ENCODE peak calls at places on chromosome 18, in seven cellular contexts. K is neural progenitor cell; R is small intestine; X is CD4-positive, CD25-positive, alpha-beta regulatory T cell; A is CD4-positive, alpha-beta memory T cell; I is lung; M is MM.1S. C is an unnamed sample.

GRCh38 chr18:45723921-45724320 is at the start of gene SLC14A1:
- DNase-seq in R (no peak), M (no peak), A (no peak), I (no peak), K (no peak), X (no peak), C (no peak)

GRCh38 chr18:58054041-58054733 is 10.2 kb downstream of the NEDD4L start:
- DNase-seq in R (no peak), K (peak; percentile 29), A (no peak), M (peak; percentile 41), X (no peak), I (peak; percentile 56), C (no peak)

GRCh38 chr18:32470136-32470712 is 458 bp downstream of the GAREM1 start:
- DNase-seq in A (no peak), R (peak; percentile 34), X (peak; percentile 8), M (peak; percentile 29), K (peak; percentile 69), I (peak; percentile 35), C (no peak)

GRCh38 chr18:60893331-60894114 is 439.7 kb upstream of the CDH20 start:
- DNase-seq in X (no peak), K (no peak), I (no peak), A (no peak), M (no peak), R (peak; percentile 67), C (no peak)

GRCh38 chr18:9631814-9632496 is 17.6 kb upstream of the PPP4R1 start:
- DNase-seq in A (no peak), I (no peak), M (no peak), K (no peak), X (no peak), R (no peak), C (no peak)

GRCh38 chr18:477565-477964 is 22.9 kb downstream of the COLEC12 start:
- DNase-seq in R (no peak), A (no peak), X (no peak), K (no peak), I (no peak), M (peak; percentile 64), C (no peak)

GRCh38 chr18:46950064-46950656 is 32.8 kb downstream of the KATNAL2 start:
- DNase-seq in K (peak; percentile 56), R (no peak), A (peak; percentile 3), X (no peak), I (no peak), M (peak; percentile 27), C (no peak)

GRCh38 chr18:8416212-8417019 is 192.8 kb upstream of the RAB12 start:
- DNase-seq in K (no peak), X (no peak), M (no peak), I (no peak), A (no peak), R (no peak), C (no peak)

GRCh38 chr18:41624461-41624860 is 330.6 kb upstream of the PIK3C3 start:
- DNase-seq in X (no peak), M (no peak), I (no peak), K (no peak), R (no peak), A (no peak), C (no peak)

GRCh38 chr18:49619792-49620191 is 57.9 kb downstream of the LIPG start:
- DNase-seq in K (no peak), M (no peak), I (no peak), R (no peak), X (no peak), A (no peak), C (no peak)

GRCh38 chr18:32937007-32937540 is 164.3 kb upstream of the KLHL14 start:
- DNase-seq in M (no peak), I (no peak), X (no peak), R (no peak), A (no peak), K (peak; percentile 15), C (no peak)

GRCh38 chr18:9742588-9743131 is 34.6 kb downstream of the RAB31 start:
- DNase-seq in R (no peak), M (no peak), A (no peak), I (no peak), X (no peak), K (no peak), C (no peak)

GRCh38 chr18:848062-848795 is 36.2 kb upstream of the YES1 start:
- DNase-seq in X (no peak), R (peak; percentile 97), I (no peak), A (no peak), M (no peak), K (no peak), C (no peak)

GRCh38 chr18:59140287-59140885 is 702 bp downstream of the SEC11C start:
- DNase-seq in R (peak; percentile 32), A (no peak), I (no peak), M (peak; percentile 20), K (peak; percentile 64), X (no peak), C (no peak)

GRCh38 chr18:41449612-41450011 is 505.4 kb upstream of the PIK3C3 start:
- DNase-seq in X (no peak), A (no peak), I (no peak), K (no peak), R (no peak), M (no peak), C (no peak)

GRCh38 chr18:4544131-4544530 is 89.0 kb upstream of the DLGAP1 start:
- DNase-seq in K (no peak), I (no peak), A (no peak), X (no peak), M (no peak), R (no peak), C (no peak)

GRCh38 chr18:42024131-42024530 is 69.1 kb downstream of the PIK3C3 start:
- DNase-seq in X (no peak), I (no peak), K (no peak), A (no peak), R (no peak), M (no peak), C (no peak)

GRCh38 chr18:36499938-36500337 is 202.4 kb downstream of the FHOD3 start:
- DNase-seq in I (no peak), X (no peak), A (no peak), M (no peak), K (no peak), R (no peak), C (no peak)

GRCh38 chr18:6509417-6510198 is 94.9 kb upstream of the L3MBTL4 start:
- DNase-seq in A (no peak), X (no peak), R (no peak), M (no peak), K (peak; percentile 4), I (no peak), C (no peak)

GRCh38 chr18:8552151-8552550 is 57.1 kb upstream of the RAB12 start:
- DNase-seq in I (no peak), M (no peak), K (no peak), R (no peak), X (no peak), A (no peak), C (no peak)

GRCh38 chr18:56096861-56097260 is 508.9 kb upstream of the TCF4 start:
- DNase-seq in K (no peak), M (no peak), X (no peak), I (no peak), A (no peak), R (no peak), C (no peak)
- H3K9me3 ChIP-seq in K (no peaks in the 10 kb centered on the region), M (no peaks in the 10 kb centered on the region), X (no peaks in the 10 kb centered on the region), I (no peaks in the 10 kb centered on the region), A (no peaks in the 10 kb centered on the region), R (no peaks in the 10 kb centered on the region), C (no peaks in the 10 kb centered on the region)

DNA sequence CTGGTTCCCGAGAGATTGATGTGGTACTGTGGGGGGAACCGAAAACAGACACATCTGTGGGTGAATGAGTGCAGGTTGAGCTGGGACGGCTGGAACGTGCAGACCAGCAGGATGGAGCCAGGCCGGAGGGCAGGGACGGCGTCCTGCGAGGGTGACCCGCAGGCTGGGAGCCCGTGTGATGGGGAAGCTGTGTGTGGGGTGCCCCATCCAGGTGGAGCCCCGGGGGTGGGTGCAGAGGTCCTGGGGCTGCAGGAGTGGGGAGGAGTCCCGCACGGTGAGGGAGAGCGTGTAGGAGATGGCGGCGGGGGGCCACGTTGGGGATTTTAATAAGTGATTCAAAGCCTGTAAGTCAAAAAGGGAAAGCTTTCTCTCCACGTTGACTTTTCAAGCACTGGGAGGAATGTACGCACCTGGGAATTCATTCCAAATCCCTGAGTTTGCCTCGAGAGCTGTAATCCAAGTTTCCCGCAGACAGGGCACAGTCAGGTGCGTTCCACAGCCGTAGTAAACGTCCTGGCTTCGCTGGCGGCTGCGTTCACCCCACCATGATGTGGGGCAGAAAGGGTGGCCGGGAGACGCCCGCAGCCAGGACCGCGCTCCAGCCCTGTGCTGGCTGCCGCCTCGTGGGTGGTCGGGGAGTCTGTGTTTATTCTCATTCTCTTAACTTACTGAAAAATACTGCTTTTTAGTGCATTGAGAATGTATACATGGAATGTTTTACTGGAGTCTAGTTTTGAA is 54.0 kb downstream of the NFATC1 start:
- DNase-seq in A (no peak), X (no peak), R (no peak), I (no peak), M (no peak), K (no peak), C (no peak)
- H3K9me3 ChIP-seq in A (no peaks in the 10 kb centered on the region), X (no peaks in the 10 kb centered on the region), R (no peaks in the 10 kb centered on the region), I (no peaks in the 10 kb centered on the region), M (no peaks in the 10 kb centered on the region), K (no peaks in the 10 kb centered on the region), C (no peaks in the 10 kb centered on the region)

GRCh38 chr18:79890638-79891037 is 60.8 kb downstream of the SLC66A2 start:
- DNase-seq in M (no peak), X (no peak), K (no peak), I (no peak), A (no peak), R (no peak), C (no peak)
- H3K9me3 ChIP-seq in M (no peaks in the 10 kb centered on the region), X (peaks cover 66% of the 10 kb centered on the region), K (peaks cover 6% of the 10 kb centered on the region), I (peaks cover 20% of the 10 kb centered on the region), A (peaks cover 16% of the 10 kb centered on the region), R (peaks cover 1% of the 10 kb centered on the region), C (peaks cover 12% of the 10 kb centered on the region)

GRCh38 chr18:62632788-62633455 is 82.4 kb upstream of the PHLPP1 start:
- DNase-seq in M (no peak), X (no peak), A (no peak), R (peak; percentile 59), K (no peak), I (no peak), C (no peak)

GRCh38 chr18:62634991-62635630 is 80.2 kb upstream of the PHLPP1 start:
- DNase-seq in R (peak; percentile 32), I (no peak), K (no peak), M (no peak), X (no peak), A (no peak), C (no peak)

GRCh38 chr18:62629031-62629430 is 86.3 kb upstream of the PHLPP1 start:
- DNase-seq in R (no peak), K (no peak), A (no peak), X (no peak), M (no peak), I (no peak), C (no peak)

GRCh38 chr18:62634471-62634870 is 80.9 kb upstream of the PHLPP1 start:
- DNase-seq in X (no peak), K (no peak), R (no peak), A (no peak), I (no peak), M (no peak), C (no peak)

DNA sequence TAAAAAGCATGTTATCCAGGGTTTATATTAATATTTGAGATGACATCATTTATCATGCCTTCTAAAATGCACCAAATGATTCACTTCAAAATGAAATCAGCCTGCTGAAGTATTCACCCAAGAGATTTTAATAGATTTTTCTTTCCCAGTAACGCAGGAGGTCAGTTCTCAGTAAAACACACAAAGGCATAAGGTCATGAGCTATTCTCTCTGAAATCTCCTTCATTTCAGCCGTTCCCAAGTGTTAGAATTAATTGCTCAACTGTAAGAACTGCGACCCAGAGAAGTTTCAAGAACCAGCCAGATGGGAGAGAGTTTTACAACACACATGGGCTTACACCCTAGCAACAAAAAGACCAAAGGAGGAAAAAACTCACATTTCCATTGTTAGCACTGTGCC is 84.2 kb upstream of the PHLPP1 start:
- DNase-seq in K (no peak), A (no peak), I (no peak), M (no peak), R (no peak), X (no peak), C (no peak)
- H3K9me3 ChIP-seq in K (no peaks in the 10 kb centered on the region), A (no peaks in the 10 kb centered on the region), I (no peaks in the 10 kb centered on the region), M (no peaks in the 10 kb centered on the region), R (no peaks in the 10 kb centered on the region), X (no peaks in the 10 kb centered on the region), C (no peaks in the 10 kb centered on the region)